ENCODE peak calls at places on chromosomes 6 and 20, in five cellular contexts. N is activated T-helper 9 cell treated with anti-CD3 and anti-CD28 coated beads, Interleukin-2, amount 50 U/mL, for 16 hours; Y is epithelial cell of esophagus; E is stimulated activated naive CD4-positive, alpha-beta T cell; G is psoas muscle. K is an unnamed sample.

GRCh38 chr20:53940883-53941546 is 129.4 kb downstream of the BCAS1 start:
- DNase-seq in E (no peak), Y (peak; percentile 53), N (no peak), G (no peak), K (peak; percentile 82)

GRCh38 chr6:160249687-160250086 is 8.9 kb downstream of the SLC22A2 start:
- DNase-seq in N (no peak), G (no peak), E (no peak), Y (peak; percentile 62), K (no peak)

GRCh38 chr6:41728073-41728936 is 7.1 kb downstream of the TFEB start:
- DNase-seq in G (peak; percentile 89), N (no peak), E (no peak), Y (no peak), K (no peak)

GRCh38 chr6:28710466-28711191 is 184.9 kb downstream of the GPX5 start:
- DNase-seq in G (no peak), Y (peak; percentile 79), E (no peak), N (no peak), K (peak; percentile 29)

GRCh38 chr20:8121666-8122065 is 10.4 kb upstream of the PLCB1 start:
- DNase-seq in N (no peak), G (no peak), Y (peak; percentile 19), E (no peak), K (no peak)

GRCh38 chr6:3213334-3213695 is 14.1 kb downstream of the TUBB2B start:
- DNase-seq in Y (no peak), N (no peak), E (no peak), G (no peak), K (no peak)

GRCh38 chr6:70709826-70710225 is 42.1 kb downstream of the SMAP1 start:
- DNase-seq in E (no peak), Y (peak; percentile 93), G (no peak), N (no peak), K (no peak)

GRCh38 chr6:32484614-32484998 is 44.9 kb downstream of the HLA-DRA start:
- DNase-seq in N (no peak), E (no peak), G (no peak), Y (no peak), K (no peak)

K was measured in foreskin melanocyte.